ENCODE peak calls at places on chromosomes 13 and 19, in nine cellular contexts. One of them, this sample, is unnamed.

GRCh38 chr19:33997690-33998089 is 174.6 kb upstream of the LSM14A start:
- DNase-seq in fibroblast of mammary gland: no peak
- DNase-seq in uterus: no peak
- DNase-seq in right lobe of liver: no peak
- DNase-seq in CD4-positive, alpha-beta T cell: no peak
- DNase-seq in AG09319: no peak
- DNase-seq in IMR-90: no peak
- DNase-seq in fibroblast of lung: no peak
- DNase-seq in nephron progenitor cell: no peak
- DNase-seq in this sample: no peak

GRCh38 chr13:112208656-112209055 is 141.7 kb downstream of the SOX1 start:
- DNase-seq in fibroblast of mammary gland: no peak
- DNase-seq in uterus: no peak
- DNase-seq in right lobe of liver: no peak
- DNase-seq in CD4-positive, alpha-beta T cell: no peak
- DNase-seq in AG09319: no peak
- DNase-seq in IMR-90: no peak
- DNase-seq in fibroblast of lung: no peak
- DNase-seq in nephron progenitor cell: no peak
- DNase-seq in this sample: no peak

GRCh38 chr19:35044317-35045117 is 3.0 kb downstream of the HPN start:
- DNase-seq in fibroblast of mammary gland: peak; percentile 57
- DNase-seq in uterus: peak; percentile 50
- DNase-seq in right lobe of liver: no peak
- DNase-seq in CD4-positive, alpha-beta T cell: peak; percentile 58
- DNase-seq in AG09319: no peak
- DNase-seq in IMR-90: peak; percentile 43
- DNase-seq in fibroblast of lung: peak; percentile 18
- DNase-seq in nephron progenitor cell: peak; percentile 84
- DNase-seq in this sample: peak; percentile 61

GRCh38 chr13:32804673-32805260 is 211.5 kb upstream of the KL start:
- DNase-seq in fibroblast of mammary gland: peak; percentile 14
- DNase-seq in uterus: no peak
- DNase-seq in right lobe of liver: no peak
- DNase-seq in CD4-positive, alpha-beta T cell: no peak
- DNase-seq in AG09319: no peak
- DNase-seq in IMR-90: peak; percentile 51
- DNase-seq in fibroblast of lung: peak; percentile 49
- DNase-seq in nephron progenitor cell: no peak
- DNase-seq in this sample: no peak

GRCh38 chr19:43738780-43739211 is 16.0 kb downstream of the SMG9 start:
- DNase-seq in fibroblast of mammary gland: no peak
- DNase-seq in uterus: no peak
- DNase-seq in right lobe of liver: no peak
- DNase-seq in CD4-positive, alpha-beta T cell: no peak
- DNase-seq in AG09319: no peak
- DNase-seq in IMR-90: no peak
- DNase-seq in fibroblast of lung: peak; percentile 33
- DNase-seq in nephron progenitor cell: no peak
- DNase-seq in this sample: no peak

GRCh38 chr13:75555836-75556235 is 6.2 kb downstream of the UCHL3 start:
- DNase-seq in fibroblast of mammary gland: no peak
- DNase-seq in uterus: no peak
- DNase-seq in right lobe of liver: no peak
- DNase-seq in CD4-positive, alpha-beta T cell: no peak
- DNase-seq in AG09319: no peak
- DNase-seq in IMR-90: no peak
- DNase-seq in fibroblast of lung: no peak
- DNase-seq in nephron progenitor cell: no peak
- DNase-seq in this sample: no peak

GRCh38 chr13:32051156-32051555 is 19.6 kb downstream of the FRY start:
- DNase-seq in fibroblast of mammary gland: no peak
- DNase-seq in uterus: no peak
- DNase-seq in right lobe of liver: no peak
- DNase-seq in CD4-positive, alpha-beta T cell: no peak
- DNase-seq in AG09319: no peak
- DNase-seq in IMR-90: no peak
- DNase-seq in fibroblast of lung: no peak
- DNase-seq in nephron progenitor cell: no peak
- DNase-seq in this sample: no peak

GRCh38 chr19:21566073-21566472 is 60.7 kb downstream of the ZNF429 start:
- DNase-seq in fibroblast of mammary gland: no peak
- DNase-seq in uterus: no peak
- DNase-seq in right lobe of liver: no peak
- DNase-seq in CD4-positive, alpha-beta T cell: no peak
- DNase-seq in AG09319: no peak
- DNase-seq in IMR-90: no peak
- DNase-seq in fibroblast of lung: no peak
- DNase-seq in nephron progenitor cell: no peak
- DNase-seq in this sample: no peak

GRCh38 chr13:91136806-91137205 is 210.7 kb upstream of the MIR17HG start:
- DNase-seq in fibroblast of mammary gland: no peak
- DNase-seq in uterus: no peak
- DNase-seq in right lobe of liver: no peak
- DNase-seq in CD4-positive, alpha-beta T cell: no peak
- DNase-seq in AG09319: no peak
- DNase-seq in IMR-90: no peak
- DNase-seq in fibroblast of lung: no peak
- DNase-seq in nephron progenitor cell: peak; percentile 39
- DNase-seq in this sample: no peak

GRCh38 chr13:89361909-89362308 is 1690.7 kb downstream of the SLITRK5 start:
- DNase-seq in fibroblast of mammary gland: peak; percentile 2
- DNase-seq in uterus: no peak
- DNase-seq in right lobe of liver: no peak
- DNase-seq in CD4-positive, alpha-beta T cell: no peak
- DNase-seq in AG09319: no peak
- DNase-seq in IMR-90: peak; percentile 0
- DNase-seq in fibroblast of lung: no peak
- DNase-seq in nephron progenitor cell: no peak
- DNase-seq in this sample: no peak

GRCh38 chr13:31161583-31162150 is at the start of gene HSPH1:
- DNase-seq in fibroblast of mammary gland: peak; percentile 95
- DNase-seq in uterus: peak; percentile 98
- DNase-seq in right lobe of liver: peak; percentile 99
- DNase-seq in CD4-positive, alpha-beta T cell: peak; percentile 96
- DNase-seq in AG09319: peak; percentile 92
- DNase-seq in IMR-90: peak; percentile 97
- DNase-seq in fibroblast of lung: peak; percentile 98
- DNase-seq in nephron progenitor cell: peak; percentile 97
- DNase-seq in this sample: peak; percentile 94

GRCh38 chr19:7788178-7788932 is 25.3 kb downstream of the CLEC4M start:
- DNase-seq in fibroblast of mammary gland: no peak
- DNase-seq in uterus: no peak
- DNase-seq in right lobe of liver: peak; percentile 52
- DNase-seq in CD4-positive, alpha-beta T cell: no peak
- DNase-seq in AG09319: no peak
- DNase-seq in IMR-90: no peak
- DNase-seq in fibroblast of lung: no peak
- DNase-seq in nephron progenitor cell: peak; percentile 51
- DNase-seq in this sample: no peak

GRCh38 chr13:110250258-110250891 is 56.6 kb downstream of the COL4A1 start:
- DNase-seq in fibroblast of mammary gland: peak; percentile 97
- DNase-seq in uterus: peak; percentile 70
- DNase-seq in right lobe of liver: no peak
- DNase-seq in CD4-positive, alpha-beta T cell: no peak
- DNase-seq in AG09319: peak; percentile 23
- DNase-seq in IMR-90: peak; percentile 77
- DNase-seq in fibroblast of lung: peak; percentile 79
- DNase-seq in nephron progenitor cell: no peak
- DNase-seq in this sample: no peak

GRCh38 chr19:55354698-55355212 is at the start of gene COX6B2:
- DNase-seq in fibroblast of mammary gland: no peak
- DNase-seq in uterus: no peak
- DNase-seq in right lobe of liver: no peak
- DNase-seq in CD4-positive, alpha-beta T cell: no peak
- DNase-seq in AG09319: no peak
- DNase-seq in IMR-90: no peak
- DNase-seq in fibroblast of lung: no peak
- DNase-seq in nephron progenitor cell: no peak
- DNase-seq in this sample: no peak

GRCh38 chr19:15025237-15025636 is 24.0 kb upstream of the CASP14 start:
- DNase-seq in fibroblast of mammary gland: no peak
- DNase-seq in uterus: no peak
- DNase-seq in right lobe of liver: no peak
- DNase-seq in CD4-positive, alpha-beta T cell: no peak
- DNase-seq in AG09319: no peak
- DNase-seq in IMR-90: no peak
- DNase-seq in fibroblast of lung: no peak
- DNase-seq in nephron progenitor cell: no peak
- DNase-seq in this sample: no peak
- TF ChIP-seq CTCF in fibroblast of mammary gland: no peak
- TF ChIP-seq CTCF in uterus: no peak
- TF ChIP-seq CTCF in right lobe of liver: peak; percentile 7
- TF ChIP-seq CTCF in CD4-positive, alpha-beta T cell: no peak
- TF ChIP-seq CTCF in AG09319: no peak
- TF ChIP-seq CTCF in IMR-90: no peak
- TF ChIP-seq CTCF in fibroblast of lung: no peak
- TF ChIP-seq CTCF in nephron progenitor cell: no peak
- TF ChIP-seq CTCF in this sample: no peak

DNA sequence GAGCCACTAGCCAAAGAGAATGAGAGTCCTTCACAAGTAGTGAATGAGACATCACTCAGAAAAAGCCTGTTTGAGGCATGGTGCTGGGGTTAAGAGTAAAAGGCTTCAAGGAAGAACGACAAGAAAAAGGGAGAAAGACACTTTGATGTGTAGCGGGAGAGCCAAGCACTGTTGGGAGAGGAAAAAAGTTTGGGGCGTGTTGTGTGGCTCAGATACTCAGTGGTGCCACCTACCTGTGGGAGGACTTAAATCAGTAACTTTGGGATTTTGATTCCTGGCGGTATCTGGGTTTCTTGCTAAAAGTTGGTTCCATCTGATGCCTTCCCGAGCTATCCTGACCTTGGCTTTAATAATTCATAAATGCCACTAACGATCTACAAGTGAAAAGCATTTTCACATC is 12.3 kb downstream of the ELSPBP1 start:
- DNase-seq in fibroblast of mammary gland: no peak
- DNase-seq in uterus: no peak
- DNase-seq in right lobe of liver: no peak
- DNase-seq in CD4-positive, alpha-beta T cell: no peak
- DNase-seq in AG09319: no peak
- DNase-seq in IMR-90: no peak
- DNase-seq in fibroblast of lung: no peak
- DNase-seq in nephron progenitor cell: no peak
- DNase-seq in this sample: no peak
- TF ChIP-seq CTCF in fibroblast of mammary gland: peak; percentile 12
- TF ChIP-seq CTCF in uterus: no peak
- TF ChIP-seq CTCF in right lobe of liver: no peak
- TF ChIP-seq CTCF in CD4-positive, alpha-beta T cell: peak; percentile 14
- TF ChIP-seq CTCF in AG09319: no peak
- TF ChIP-seq CTCF in IMR-90: no peak
- TF ChIP-seq CTCF in fibroblast of lung: no peak
- TF ChIP-seq CTCF in nephron progenitor cell: no peak
- TF ChIP-seq CTCF in this sample: no peak

GRCh38 chr19:5434351-5434917 is 20.8 kb upstream of the ZNRF4 start:
- DNase-seq in fibroblast of mammary gland: no peak
- DNase-seq in uterus: no peak
- DNase-seq in right lobe of liver: no peak
- DNase-seq in CD4-positive, alpha-beta T cell: no peak
- DNase-seq in AG09319: no peak
- DNase-seq in IMR-90: no peak
- DNase-seq in fibroblast of lung: peak; percentile 39
- DNase-seq in nephron progenitor cell: no peak
- DNase-seq in this sample: no peak

GRCh38 chr19:5434970-5435641 is 20.1 kb upstream of the ZNRF4 start:
- DNase-seq in fibroblast of mammary gland: peak; percentile 92
- DNase-seq in uterus: no peak
- DNase-seq in right lobe of liver: no peak
- DNase-seq in CD4-positive, alpha-beta T cell: no peak
- DNase-seq in AG09319: no peak
- DNase-seq in IMR-90: peak; percentile 94
- DNase-seq in fibroblast of lung: peak; percentile 98
- DNase-seq in nephron progenitor cell: no peak
- DNase-seq in this sample: no peak

GRCh38 chr19:5436948-5437306 is 18.3 kb upstream of the ZNRF4 start:
- DNase-seq in fibroblast of mammary gland: no peak
- DNase-seq in uterus: no peak
- DNase-seq in right lobe of liver: no peak
- DNase-seq in CD4-positive, alpha-beta T cell: no peak
- DNase-seq in AG09319: no peak
- DNase-seq in IMR-90: no peak
- DNase-seq in fibroblast of lung: no peak
- DNase-seq in nephron progenitor cell: no peak
- DNase-seq in this sample: no peak

GRCh38 chr19:5435642-5436017 is 19.6 kb upstream of the ZNRF4 start:
- DNase-seq in fibroblast of mammary gland: no peak
- DNase-seq in uterus: no peak
- DNase-seq in right lobe of liver: no peak
- DNase-seq in CD4-positive, alpha-beta T cell: no peak
- DNase-seq in AG09319: no peak
- DNase-seq in IMR-90: no peak
- DNase-seq in fibroblast of lung: no peak
- DNase-seq in nephron progenitor cell: no peak
- DNase-seq in this sample: no peak

DNA sequence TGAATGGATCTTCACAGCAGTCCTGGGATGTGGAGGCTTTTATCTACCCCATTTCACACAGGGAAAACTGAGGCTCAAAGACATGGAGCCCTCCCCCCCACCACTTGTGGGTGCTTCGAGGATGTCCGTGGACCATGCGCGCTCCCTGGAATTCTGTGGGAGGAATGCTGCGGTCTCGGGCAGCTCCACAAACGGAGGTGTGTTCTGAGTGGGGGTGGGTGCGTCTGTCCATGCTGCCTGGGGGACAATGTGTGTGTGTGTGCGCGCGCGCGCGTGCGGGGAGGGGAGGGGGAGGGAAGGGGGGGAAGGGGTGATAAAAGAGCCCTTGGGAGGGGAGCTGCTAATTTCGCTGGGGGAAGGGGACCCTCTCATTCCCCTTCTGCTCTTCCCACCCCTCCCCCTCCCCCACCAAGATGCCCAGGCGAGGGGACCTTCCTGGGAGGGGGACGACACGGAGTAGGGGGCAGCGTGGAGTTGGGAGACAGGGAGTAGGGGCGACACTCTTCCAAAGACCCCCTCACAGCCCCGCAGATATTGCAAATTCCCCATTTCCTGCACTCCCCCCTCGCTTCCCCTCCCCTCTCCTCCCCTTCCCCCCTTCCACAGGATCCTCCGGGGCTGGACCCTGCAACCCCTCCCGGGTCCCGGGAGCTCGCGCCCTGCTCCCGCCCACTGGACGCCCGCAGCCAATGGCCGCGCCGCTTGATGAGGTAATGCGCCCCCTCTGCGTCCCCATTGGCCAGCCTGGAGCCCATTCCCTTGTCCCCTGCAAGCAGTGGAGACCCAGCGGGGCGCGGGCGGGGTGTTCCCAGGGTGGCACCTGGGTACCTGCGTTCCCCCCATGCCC is 18.9 kb upstream of the ZNRF4 start:
- DNase-seq in fibroblast of mammary gland: peak; percentile 16
- DNase-seq in uterus: no peak
- DNase-seq in right lobe of liver: no peak
- DNase-seq in CD4-positive, alpha-beta T cell: no peak
- DNase-seq in AG09319: no peak
- DNase-seq in IMR-90: peak; percentile 73
- DNase-seq in fibroblast of lung: peak; percentile 95
- DNase-seq in nephron progenitor cell: peak; percentile 90
- DNase-seq in this sample: peak; percentile 87
- TF ChIP-seq CTCF in fibroblast of mammary gland: no peak
- TF ChIP-seq CTCF in uterus: no peak
- TF ChIP-seq CTCF in right lobe of liver: no peak
- TF ChIP-seq CTCF in CD4-positive, alpha-beta T cell: no peak
- TF ChIP-seq CTCF in AG09319: no peak
- TF ChIP-seq CTCF in IMR-90: no peak
- TF ChIP-seq CTCF in fibroblast of lung: no peak
- TF ChIP-seq CTCF in nephron progenitor cell: no peak
- TF ChIP-seq CTCF in this sample: no peak

GRCh38 chr19:51808333-51808986 is 13.5 kb downstream of the FPR3 start:
- DNase-seq in fibroblast of mammary gland: peak; percentile 69
- DNase-seq in uterus: no peak
- DNase-seq in right lobe of liver: no peak
- DNase-seq in CD4-positive, alpha-beta T cell: no peak
- DNase-seq in AG09319: peak; percentile 8
- DNase-seq in IMR-90: no peak
- DNase-seq in fibroblast of lung: no peak
- DNase-seq in nephron progenitor cell: no peak
- DNase-seq in this sample: no peak
- TF ChIP-seq CTCF in fibroblast of mammary gland: peak; percentile 43
- TF ChIP-seq CTCF in uterus: no peak
- TF ChIP-seq CTCF in right lobe of liver: no peak
- TF ChIP-seq CTCF in CD4-positive, alpha-beta T cell: no peak
- TF ChIP-seq CTCF in AG09319: peak; percentile 22
- TF ChIP-seq CTCF in IMR-90: no peak
- TF ChIP-seq CTCF in fibroblast of lung: peak; percentile 3
- TF ChIP-seq CTCF in nephron progenitor cell: no peak
- TF ChIP-seq CTCF in this sample: no peak

This sample was measured in progenitor cell of endocrine pancreas.